ENCODE peak calls at places on chromosomes 11 and 22, in four cellular contexts. H is upper lobe of right lung, B is heart right ventricle, K is lower lobe of right lung. N is an unnamed sample.
A peak's percentile ranks its signal among the peaks of the same experiment; 100 is the strongest.

GRCh38 chr22:39185601-39186012 is 33.1 kb upstream of the CBX7 start:
- DNase-seq in H (peak; percentile 73), B (peak; percentile 80), K (peak; percentile 67), N (peak; percentile 80)

GRCh38 chr11:35403765-35404396 is 15.5 kb downstream of the SLC1A2 start:
- DNase-seq in H (no peak), B (no peak), K (no peak), N (no peak)

GRCh38 chr22:24465566-24465965 is 29.6 kb upstream of the UPB1 start:
- DNase-seq in H (no peak), B (no peak), K (no peak), N (no peak)

GRCh38 chr11:78684377-78684776 is 109.7 kb upstream of the NARS2 start:
- DNase-seq in H (no peak), B (no peak), K (no peak), N (no peak)

GRCh38 chr11:2186669-2187266 is 15.2 kb upstream of the TH start:
- DNase-seq in H (no peak), B (no peak), K (no peak), N (no peak)

GRCh38 chr11:15180212-15180814 is 65.6 kb downstream of the INSC start:
- DNase-seq in H (no peak), B (no peak), K (no peak), N (no peak)

GRCh38 chr11:116835042-116835772 is 2.2 kb downstream of the APOA1 start:
- DNase-seq in H (no peak), B (no peak), K (no peak), N (no peak)

GRCh38 chr11:74581954-74582547 is 10.3 kb upstream of the POLD3 start:
- DNase-seq in H (no peak), B (no peak), K (no peak), N (no peak)

GRCh38 chr22:31039393-31039792 is 41.7 kb upstream of the SMTN start:
- DNase-seq in H (no peak), B (peak; percentile 22), K (no peak), N (peak; percentile 22)

GRCh38 chr22:20567993-20568417 is 60.6 kb downstream of the MED15 start:
- DNase-seq in H (peak; percentile 51), B (no peak), K (no peak), N (peak; percentile 14)
- TF ChIP-seq CTCF in H (peak; percentile 9), B (peak; percentile 12), K (peak; percentile 16), N (peak; percentile 41)

DNA sequence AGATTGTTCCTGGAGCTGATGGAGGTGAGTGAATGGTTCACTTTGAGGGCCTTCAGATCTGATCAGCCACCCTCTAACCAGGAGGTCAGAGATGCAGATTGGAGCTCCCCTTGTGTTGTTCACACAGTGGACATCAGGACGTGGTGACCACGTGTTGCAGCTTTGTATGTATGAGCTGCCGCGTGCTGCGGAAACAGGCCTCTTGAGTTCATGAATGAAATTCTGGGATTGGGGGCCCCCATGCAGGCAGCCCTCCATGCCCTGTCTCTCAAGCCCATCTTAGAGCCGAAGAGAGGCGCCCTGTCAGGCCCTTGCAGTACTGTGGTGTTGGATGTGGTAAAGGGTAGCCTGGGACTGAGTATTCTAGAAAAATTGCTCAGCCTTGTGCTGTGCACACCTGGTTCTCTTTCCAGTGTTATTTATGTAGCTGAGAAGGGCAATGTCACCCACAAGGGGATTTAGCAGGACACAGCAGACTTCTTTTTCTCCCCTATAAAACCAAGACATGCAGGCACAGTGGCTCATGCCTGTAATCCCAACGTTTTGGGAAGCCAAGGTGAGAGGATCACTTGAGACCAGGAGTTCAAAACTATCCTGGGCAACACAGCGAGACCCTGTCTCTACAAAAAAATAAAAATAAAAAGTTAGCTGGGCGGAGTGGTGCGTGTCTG is 64.9 kb downstream of the MED15 start:
- DNase-seq in H (no peak), B (no peak), K (no peak), N (peak; percentile 5)
- H3K4me3 ChIP-seq in H (no peak overlapping the region), B (no peak overlapping the region), K (no peak overlapping the region), N (no peak overlapping the region)

DNA sequence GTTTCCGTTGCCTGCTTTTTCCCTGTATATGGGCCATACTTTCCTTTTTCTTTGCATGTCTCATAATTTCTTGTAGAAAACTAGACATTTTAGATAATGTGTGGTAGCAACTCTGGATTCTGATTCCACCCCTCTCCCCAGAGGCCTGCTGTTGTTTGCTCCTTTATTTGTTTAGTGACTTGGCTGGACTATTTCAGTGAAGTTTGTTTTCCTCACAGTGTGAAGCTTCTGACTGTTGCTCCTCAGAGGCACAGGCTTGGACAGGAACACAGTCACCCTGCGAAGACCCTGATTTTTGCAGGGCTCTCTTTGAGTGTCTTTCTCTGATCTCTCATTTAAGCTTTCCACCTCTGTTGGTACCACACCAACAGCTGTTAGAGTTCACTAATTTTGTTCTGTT is 72.5 kb downstream of the SWAP70 start:
- DNase-seq in H (no peak), B (no peak), K (no peak), N (no peak)
- H3K4me1 ChIP-seq in H (peaks cover 28% of the 10 kb centered on the region), B (peaks cover 10% of the 10 kb centered on the region), K (peaks cover 21% of the 10 kb centered on the region), N (peaks cover 24% of the 10 kb centered on the region)

DNA sequence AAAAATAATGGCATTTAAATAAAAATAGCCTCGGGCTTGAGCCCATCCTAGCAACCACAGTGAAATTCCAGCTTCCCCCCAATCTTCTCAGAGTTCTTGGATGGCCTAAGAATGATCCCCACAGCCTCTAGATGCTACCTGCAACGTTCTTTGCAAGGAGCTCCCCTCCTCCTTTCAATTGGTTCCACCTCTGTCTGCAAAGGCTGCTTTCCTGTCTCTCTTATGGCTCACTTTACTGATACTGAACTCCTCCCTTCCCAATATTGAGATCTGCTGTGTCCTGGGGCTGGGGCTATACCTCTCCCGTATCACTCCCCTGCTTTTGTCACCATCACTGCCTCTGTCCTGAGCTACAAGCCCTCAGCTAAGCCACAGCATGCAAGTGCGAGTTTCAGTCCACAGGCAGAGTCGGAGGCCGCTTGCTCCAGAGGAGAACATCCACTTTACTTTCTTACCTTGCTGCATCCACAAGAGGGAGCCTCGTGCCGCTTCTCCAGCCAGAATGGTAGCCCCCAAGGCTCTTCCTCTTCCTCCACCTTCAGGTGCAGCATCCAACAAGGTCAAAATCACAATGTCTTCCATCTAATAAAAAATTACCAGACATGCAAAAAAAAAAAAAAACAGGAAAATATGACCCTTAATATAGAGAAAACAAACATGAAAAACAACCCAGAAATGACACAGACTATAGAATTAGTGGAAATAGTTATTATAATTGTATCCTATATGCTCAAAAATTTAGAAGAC is 48.6 kb upstream of the TMEM45B start:
- DNase-seq in H (no peak), B (no peak), K (no peak), N (no peak)
- TF ChIP-seq CTCF in H (peak; percentile 45), B (no peak), K (peak; percentile 40), N (peak; percentile 39)

DNA sequence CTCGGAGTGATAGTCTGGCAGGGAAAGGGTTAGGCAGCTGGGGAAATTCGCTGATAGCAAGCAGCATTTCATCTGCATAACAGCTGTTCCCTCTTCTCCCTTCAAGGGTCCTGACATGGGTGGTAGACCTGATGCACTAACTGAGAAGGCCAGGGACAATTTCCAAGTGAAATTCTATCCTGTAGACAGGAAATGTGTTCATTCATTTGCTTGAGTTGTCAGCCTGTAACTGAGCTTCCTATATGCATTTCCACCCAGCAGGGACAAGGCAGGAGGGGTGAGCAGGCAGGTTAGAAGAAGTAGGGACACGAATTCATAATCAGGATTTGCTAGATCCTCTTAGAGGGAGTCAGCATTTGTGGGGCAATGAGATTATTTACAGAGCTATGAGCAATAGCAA is 154.3 kb upstream of the NCAM1 start:
- DNase-seq in H (no peak), B (no peak), K (no peak), N (no peak)
- H3K4me3 ChIP-seq in H (no peak overlapping the region), B (no peak overlapping the region), K (no peak overlapping the region), N (no peak overlapping the region)

DNA sequence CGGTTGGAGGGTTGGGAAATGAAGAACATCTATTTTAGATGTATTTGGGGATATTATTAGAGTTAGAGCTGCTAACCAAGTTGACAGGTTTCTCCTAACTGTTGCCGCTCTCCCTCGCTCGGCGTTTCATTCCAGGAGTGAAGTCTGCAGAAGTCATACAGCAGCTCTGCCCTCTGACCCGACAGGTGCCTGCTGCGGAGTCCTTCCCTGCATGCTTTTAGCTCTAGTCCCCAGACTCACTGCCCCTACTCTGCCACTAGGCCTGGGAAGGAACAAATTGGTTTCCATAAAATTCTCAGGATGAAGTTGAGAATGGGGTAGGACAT is 124.9 kb downstream of the DBX1 start:
- DNase-seq in H (no peak), B (no peak), K (no peak), N (no peak)
- H3K4me1 ChIP-seq in H (no peaks in the 10 kb centered on the region), B (peaks cover 18% of the 10 kb centered on the region), K (no peaks in the 10 kb centered on the region), N (peaks cover 54% of the 10 kb centered on the region)

GRCh38 chr11:113118104-113118503 is 156.9 kb downstream of the NCAM1 start:
- DNase-seq in H (no peak), B (no peak), K (no peak), N (no peak)
- TF ChIP-seq CTCF in H (no peak), B (no peak), K (no peak), N (no peak)